ENCODE peak calls at places on chromosomes 4 and X, in four cellular contexts. L is NCI-H69, F is NCI-H2081, N is heart right ventricle. V is an unnamed sample.

GRCh38 chrX:134684956-134685355 is 26.7 kb upstream of the PLAC1 start:
- DNase-seq in L (peak; percentile 57), F (no peak), N (no peak), V (no peak)

GRCh38 chrX:39855748-39856129 is 242.0 kb downstream of the BCOR start:
- DNase-seq in L (peak; percentile 95), F (peak; percentile 59), N (no peak), V (no peak)

GRCh38 chr4:41268024-41268423 is 11.3 kb downstream of the UCHL1 start:
- DNase-seq in L (peak; percentile 65), F (no peak), N (no peak), V (no peak)

GRCh38 chr4:110198472-110199419 is at the start of gene ELOVL6:
- DNase-seq in L (peak; percentile 77), F (peak; percentile 31), N (peak; percentile 47), V (peak; percentile 82)

GRCh38 chr4:151864068-151864467 is 103.3 kb upstream of the GATB start:
- DNase-seq in L (no peak), F (no peak), N (no peak), V (no peak)

GRCh38 chr4:176054942-176055341 is 10.7 kb upstream of the WDR17 start:
- DNase-seq in L (peak; percentile 5), F (no peak), N (no peak), V (no peak)

GRCh38 chrX:153848325-153848724 is 18.0 kb upstream of the PDZD4 start:
- DNase-seq in L (no peak), F (no peak), N (no peak), V (no peak)

GRCh38 chrX:148259990-148260389 is 240.4 kb upstream of the AFF2 start:
- DNase-seq in L (no peak), F (no peak), N (no peak), V (no peak)

GRCh38 chr4:7029212-7029611 is 14.0 kb upstream of the TADA2B start:
- DNase-seq in L (no peak), F (no peak), N (no peak), V (no peak)

GRCh38 chr4:167428172-167428571 is 193.9 kb upstream of the SPOCK3 start:
- DNase-seq in L (peak; percentile 76), F (no peak), N (no peak), V (no peak)

GRCh38 chr4:1802151-1802715 is 9.1 kb downstream of the FGFR3 start:
- DNase-seq in L (peak; percentile 5), F (no peak), N (peak; percentile 48), V (no peak)

GRCh38 chr4:150150545-150151156 is 72.4 kb downstream of the DCLK2 start:
- DNase-seq in L (peak; percentile 77), F (no peak), N (peak; percentile 32), V (no peak)

GRCh38 chr4:156941940-156942548 is 29.6 kb downstream of the PDGFC start:
- DNase-seq in L (peak; percentile 86), F (peak; percentile 50), N (peak; percentile 11), V (no peak)

GRCh38 chr4:127124919-127125318 is 507.8 kb upstream of the INTU start:
- DNase-seq in L (peak; percentile 29), F (no peak), N (no peak), V (no peak)

GRCh38 chrX:63560601-63561218 is 209.6 kb upstream of the SPIN4 start:
- DNase-seq in L (no peak), F (peak; percentile 78), N (peak; percentile 22), V (peak; percentile 61)

GRCh38 chr4:22237155-22237751 is 278.6 kb downstream of the ADGRA3 start:
- DNase-seq in L (peak; percentile 52), F (peak; percentile 32), N (peak; percentile 15), V (no peak)

GRCh38 chrX:41526925-41527324 is 79.8 kb downstream of the NYX start:
- DNase-seq in L (no peak), F (no peak), N (no peak), V (no peak)

GRCh38 chr4:3657917-3658913 is 108.0 kb upstream of the ADRA2C start:
- DNase-seq in L (peak; percentile 54), F (peak; percentile 55), N (no peak), V (no peak)

GRCh38 chr4:185344743-185345538 is 50.8 kb downstream of the LRP2BP start:
- DNase-seq in L (no peak), F (no peak), N (no peak), V (no peak)

GRCh38 chr4:62243895-62244294 is 1043.8 kb downstream of the ADGRL3 start:
- DNase-seq in L (no peak), F (no peak), N (no peak), V (no peak)

GRCh38 chrX:131277543-131278115 is 11.5 kb downstream of the IGSF1 start:
- DNase-seq in L (no peak), F (no peak), N (peak; percentile 16), V (no peak)